ENCODE peak calls at places on chromosomes 4 and X, in four cellular contexts. One of them, this sample, is unnamed.

GRCh38 chrX:46125139-46125538 is 420.1 kb downstream of the ZNF674 start:
- DNase-seq in pancreas: no peak
- DNase-seq in GM12865: peak
- DNase-seq in HepG2: no peak
- DNase-seq in this sample: no peak

GRCh38 chrX:48558270-48558669 is 16.0 kb upstream of the RBM3 start:
- DNase-seq in pancreas: no peak
- DNase-seq in GM12865: no peak
- DNase-seq in HepG2: no peak
- DNase-seq in this sample: no peak

GRCh38 chr4:80909938-80910337 is 120.6 kb upstream of the BMP3 start:
- DNase-seq in pancreas: no peak
- DNase-seq in GM12865: no peak
- DNase-seq in HepG2: no peak
- DNase-seq in this sample: no peak

GRCh38 chr4:105291920-105292319 is 145.2 kb downstream of the TET2 start:
- DNase-seq in pancreas: no peak
- DNase-seq in GM12865: no peak
- DNase-seq in HepG2: no peak
- DNase-seq in this sample: peak

GRCh38 chrX:28854637-28855036 is 267.4 kb downstream of the IL1RAPL1 start:
- DNase-seq in pancreas: no peak
- DNase-seq in GM12865: no peak
- DNase-seq in HepG2: no peak
- DNase-seq in this sample: no peak

GRCh38 chrX:1451676-1452496 is 823 bp downstream of the ASMTL start:
- DNase-seq in pancreas: peak
- DNase-seq in GM12865: no peak
- DNase-seq in HepG2: no peak
- DNase-seq in this sample: peak

GRCh38 chrX:52852110-52852872 is 15.6 kb downstream of the XAGE3 start:
- DNase-seq in pancreas: no peak
- DNase-seq in GM12865: no peak
- DNase-seq in HepG2: no peak
- DNase-seq in this sample: peak

GRCh38 chr4:28490669-28491068 is 1630.0 kb downstream of the STIM2 start:
- DNase-seq in pancreas: no peak
- DNase-seq in GM12865: no peak
- DNase-seq in HepG2: no peak
- DNase-seq in this sample: no peak

GRCh38 chrX:71492086-71493065 is 40.5 kb upstream of the OGT start:
- DNase-seq in pancreas: peak
- DNase-seq in GM12865: peak
- DNase-seq in HepG2: no peak
- DNase-seq in this sample: peak

GRCh38 chrX:42107495-42108139 is 184.3 kb upstream of the CASK start:
- DNase-seq in pancreas: no peak
- DNase-seq in GM12865: peak
- DNase-seq in HepG2: no peak
- DNase-seq in this sample: no peak

GRCh38 chr4:58940167-58940566 is 1830.0 kb upstream of the IGFBP7 start:
- DNase-seq in pancreas: no peak
- DNase-seq in GM12865: no peak
- DNase-seq in HepG2: no peak
- DNase-seq in this sample: no peak

GRCh38 chr4:95304898-95305297 is 243.9 kb downstream of the UNC5C start:
- DNase-seq in pancreas: no peak
- DNase-seq in GM12865: no peak
- DNase-seq in HepG2: no peak
- DNase-seq in this sample: no peak

GRCh38 chrX:617401-617800 is 13.2 kb upstream of the SHOX start:
- DNase-seq in pancreas: no peak
- DNase-seq in GM12865: no peak
- DNase-seq in HepG2: no peak
- DNase-seq in this sample: no peak

GRCh38 chrX:48761674-48762471 is at the start of gene GLOD5:
- DNase-seq in pancreas: peak
- DNase-seq in GM12865: peak
- DNase-seq in HepG2: peak
- DNase-seq in this sample: peak

GRCh38 chr4:17055788-17056187 is 157.3 kb upstream of the LDB2 start:
- DNase-seq in pancreas: no peak
- DNase-seq in GM12865: no peak
- DNase-seq in HepG2: no peak
- DNase-seq in this sample: no peak

GRCh38 chr4:55791666-55792065 is 27.9 kb upstream of the EXOC1L start:
- DNase-seq in pancreas: no peak
- DNase-seq in GM12865: no peak
- DNase-seq in HepG2: no peak
- DNase-seq in this sample: no peak

GRCh38 chr4:173270312-173271027 is 63.7 kb downstream of the HMGB2 start:
- DNase-seq in pancreas: no peak
- DNase-seq in GM12865: no peak
- DNase-seq in HepG2: no peak
- DNase-seq in this sample: no peak

GRCh38 chr4:16883816-16884215 is 14.6 kb downstream of the LDB2 start:
- DNase-seq in pancreas: no peak
- DNase-seq in GM12865: no peak
- DNase-seq in HepG2: no peak
- DNase-seq in this sample: no peak

GRCh38 chr4:6992728-6993655 is 50.2 kb upstream of the TADA2B start:
- DNase-seq in pancreas: no peak
- DNase-seq in GM12865: peak
- DNase-seq in HepG2: no peak
- DNase-seq in this sample: no peak

GRCh38 chr4:152508386-152508785 is 27.5 kb downstream of the FBXW7 start:
- DNase-seq in pancreas: no peak
- DNase-seq in GM12865: no peak
- DNase-seq in HepG2: no peak
- DNase-seq in this sample: no peak

GRCh38 chr4:2258091-2259035 is 3.5 kb downstream of the MXD4 start:
- DNase-seq in pancreas: peak
- DNase-seq in GM12865: no peak
- DNase-seq in HepG2: no peak
- DNase-seq in this sample: no peak

GRCh38 chr4:141389649-141390048 is 169.0 kb downstream of the ZNF330 start:
- DNase-seq in pancreas: no peak
- DNase-seq in GM12865: no peak
- DNase-seq in HepG2: no peak
- DNase-seq in this sample: no peak

GRCh38 chr4:166274136-166274761 is 401.2 kb downstream of the TLL1 start:
- DNase-seq in pancreas: no peak
- DNase-seq in GM12865: no peak
- DNase-seq in HepG2: no peak
- DNase-seq in this sample: no peak

GRCh38 chr4:41539711-41540110 is 1.8 kb downstream of the LIMCH1 start:
- DNase-seq in pancreas: no peak
- DNase-seq in GM12865: no peak
- DNase-seq in HepG2: no peak
- DNase-seq in this sample: no peak

DNA sequence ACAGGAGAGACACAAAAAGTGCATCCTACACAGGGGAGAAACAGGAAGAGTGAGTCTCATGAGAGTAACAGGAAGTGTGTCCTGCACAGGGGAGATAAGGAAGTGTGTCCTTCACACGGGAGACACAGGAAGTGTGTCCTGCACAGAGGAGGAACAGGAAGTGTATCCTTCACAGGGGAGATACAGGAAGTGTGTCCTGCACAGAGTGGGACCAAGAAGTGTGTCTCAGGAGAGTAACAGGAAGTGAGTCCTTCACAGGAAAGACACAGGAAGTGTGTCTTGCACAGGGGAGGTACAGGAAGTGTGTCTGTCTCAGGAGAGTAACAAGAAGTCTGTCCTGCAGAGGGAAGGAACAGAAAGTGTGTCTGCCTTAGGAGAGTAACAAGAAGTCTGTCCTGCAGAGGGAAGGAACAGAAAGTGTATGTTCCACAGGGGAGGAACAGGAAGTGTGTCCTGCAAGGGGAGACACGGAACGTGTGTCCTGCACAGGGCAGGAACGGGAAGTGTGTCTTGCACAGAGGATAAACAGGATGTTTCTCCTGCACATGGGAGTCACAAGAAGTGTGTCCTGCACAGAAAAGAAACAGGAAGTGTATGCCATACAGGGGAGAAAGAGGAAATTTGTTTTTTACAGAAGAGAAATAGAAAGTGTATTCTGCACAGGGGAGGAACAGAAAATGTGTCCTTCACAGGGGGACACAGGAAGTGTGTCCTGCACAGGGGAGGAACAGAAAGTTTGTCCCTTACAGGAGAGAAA is 102.0 kb downstream of the ARSF start:
- DNase-seq in pancreas: no peak
- DNase-seq in GM12865: peak
- DNase-seq in HepG2: peak
- DNase-seq in this sample: no peak
- H3K4me3 ChIP-seq in pancreas: no peak
- H3K4me3 ChIP-seq in GM12865: no peak
- H3K4me3 ChIP-seq in HepG2: no peak
- H3K4me3 ChIP-seq in this sample: no peak

GRCh38 chrX:153935326-153935851 is 552 bp upstream of the NAA10 start:
- DNase-seq in pancreas: no peak
- DNase-seq in GM12865: no peak
- DNase-seq in HepG2: no peak
- DNase-seq in this sample: peak
- H3K4me3 ChIP-seq in pancreas: peak
- H3K4me3 ChIP-seq in GM12865: peak
- H3K4me3 ChIP-seq in HepG2: peak
- H3K4me3 ChIP-seq in this sample: peak

DNA sequence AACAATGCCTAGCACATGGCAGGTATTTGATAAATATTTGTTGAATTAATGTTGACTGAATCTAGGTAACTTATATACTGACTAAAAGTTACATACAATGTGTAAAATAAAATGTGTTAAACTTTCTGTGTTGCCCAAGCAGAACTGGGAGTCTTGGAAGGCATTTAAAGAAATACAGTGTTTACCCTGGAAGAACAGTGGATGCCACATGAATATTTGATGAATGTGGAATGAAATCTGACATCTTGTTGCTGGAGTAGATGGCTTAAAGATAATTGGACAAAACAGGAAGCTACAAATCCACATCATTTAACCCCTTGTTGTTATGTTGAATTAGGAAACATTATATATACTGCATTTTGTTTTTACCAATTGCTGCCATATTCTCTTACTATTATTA is 39.9 kb upstream of the SCOC start:
- DNase-seq in pancreas: no peak
- DNase-seq in GM12865: no peak
- DNase-seq in HepG2: no peak
- DNase-seq in this sample: no peak
- H3K4me3 ChIP-seq in pancreas: no peak
- H3K4me3 ChIP-seq in GM12865: no peak
- H3K4me3 ChIP-seq in HepG2: no peak
- H3K4me3 ChIP-seq in this sample: no peak

GRCh38 chrX:125203379-125203736 is 116.3 kb upstream of the TEX13C start:
- DNase-seq in pancreas: no peak
- DNase-seq in GM12865: no peak
- DNase-seq in HepG2: no peak
- DNase-seq in this sample: no peak
- H3K4me3 ChIP-seq in pancreas: no peak
- H3K4me3 ChIP-seq in GM12865: no peak
- H3K4me3 ChIP-seq in HepG2: no peak
- H3K4me3 ChIP-seq in this sample: peak

GRCh38 chr4:5615496-5616075 is 92.8 kb downstream of the EVC2 start:
- DNase-seq in pancreas: no peak
- DNase-seq in GM12865: no peak
- DNase-seq in HepG2: no peak
- DNase-seq in this sample: peak
- H3K4me3 ChIP-seq in pancreas: no peak
- H3K4me3 ChIP-seq in GM12865: no peak
- H3K4me3 ChIP-seq in HepG2: no peak
- H3K4me3 ChIP-seq in this sample: no peak

GRCh38 chrX:13938766-13939530 is 90.7 kb downstream of the GEMIN8 start:
- DNase-seq in pancreas: no peak
- DNase-seq in GM12865: no peak
- DNase-seq in HepG2: no peak
- DNase-seq in this sample: no peak
- H3K4me3 ChIP-seq in pancreas: peak
- H3K4me3 ChIP-seq in GM12865: no peak
- H3K4me3 ChIP-seq in HepG2: no peak
- H3K4me3 ChIP-seq in this sample: peak

DNA sequence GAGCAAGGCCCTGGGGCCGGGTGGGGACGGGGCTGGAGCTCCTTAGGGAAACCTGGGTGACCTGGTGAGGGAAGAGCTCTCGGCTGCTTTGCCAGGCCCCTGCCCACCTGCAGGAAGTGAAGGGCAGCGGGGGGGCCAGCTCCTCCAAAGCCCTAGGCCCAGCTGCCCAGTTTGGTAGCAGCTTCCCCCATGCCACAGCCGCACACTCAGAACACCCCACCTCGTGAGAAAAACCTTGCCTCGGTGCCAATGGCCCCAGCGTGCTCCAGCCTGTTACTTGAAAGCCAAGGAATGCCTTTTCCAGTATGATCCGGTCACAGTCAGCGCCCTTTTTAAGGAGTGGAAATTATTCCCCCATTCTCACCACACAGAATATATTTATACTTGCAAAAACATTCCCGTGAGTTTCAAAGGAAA is 38.3 kb downstream of the ACOX3 start:
- DNase-seq in pancreas: no peak
- DNase-seq in GM12865: no peak
- DNase-seq in HepG2: no peak
- DNase-seq in this sample: no peak
- H3K4me3 ChIP-seq in pancreas: no peak
- H3K4me3 ChIP-seq in GM12865: no peak
- H3K4me3 ChIP-seq in HepG2: no peak
- H3K4me3 ChIP-seq in this sample: no peak

DNA sequence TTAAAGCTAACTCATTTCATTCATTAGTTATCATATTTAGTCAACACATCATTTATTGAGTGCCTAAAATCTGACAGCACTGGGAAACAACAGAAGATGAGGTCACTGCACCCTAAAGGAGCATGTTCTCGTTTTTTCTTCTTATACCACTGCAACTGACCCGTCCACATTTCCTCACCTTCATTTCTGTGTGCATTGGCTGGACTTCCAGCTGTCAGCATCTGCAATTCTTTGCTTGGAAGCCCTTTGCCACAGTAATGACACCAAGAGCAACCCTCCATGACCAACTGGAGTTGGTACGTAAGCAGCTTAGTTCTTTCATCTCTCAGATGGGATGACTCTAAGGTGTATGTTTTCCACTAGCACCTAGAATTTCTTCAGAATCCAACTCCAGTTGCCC is 13.2 kb downstream of the SHROOM3 start:
- DNase-seq in pancreas: no peak
- DNase-seq in GM12865: no peak
- DNase-seq in HepG2: no peak
- DNase-seq in this sample: no peak
- H3K4me3 ChIP-seq in pancreas: no peak
- H3K4me3 ChIP-seq in GM12865: no peak
- H3K4me3 ChIP-seq in HepG2: no peak
- H3K4me3 ChIP-seq in this sample: no peak

This sample was measured in Caco-2.